ENCODE peak calls at places on chromosomes 11 and 22, in seven cellular contexts. G, B, W, I, M, F and N are unnamed samples.
A peak's percentile ranks its signal among the peaks of the same experiment; 100 is the strongest.

GRCh38 chr22:46737105-46737975 is 712 bp downstream of the CERK start:
- DNase-seq in M (no peak), W (peak; percentile 74), B (no peak), I (peak; percentile 73), G (peak; percentile 90), F (no peak), N (peak; percentile 93)

GRCh38 chr22:32801436-32802290 is at the start of gene TIMP3:
- DNase-seq in W (peak; percentile 98), B (peak; percentile 7), M (peak; percentile 63), F (peak; percentile 28), G (peak; percentile 86), I (no peak), N (peak; percentile 98)

GRCh38 chr11:130023204-130023603 is 20.6 kb upstream of the PRDM10 start:
- DNase-seq in F (no peak), I (no peak), W (peak; percentile 80), G (no peak), M (no peak), B (no peak), N (peak; percentile 94)

GRCh38 chr22:22080270-22080669 is 97.7 kb upstream of the TOP3B start:
- DNase-seq in F (no peak), W (no peak), I (no peak), M (no peak), G (no peak), B (no peak), N (no peak)

GRCh38 chr11:57269580-57270021 is 32.6 kb upstream of the APLNR start:
- DNase-seq in F (no peak), G (peak; percentile 78), W (no peak), B (no peak), M (no peak), I (no peak), N (no peak)

GRCh38 chr11:128824199-128825049 is 42.7 kb downstream of the KCNJ1 start:
- DNase-seq in F (no peak), W (peak; percentile 41), B (no peak), I (no peak), G (no peak), M (no peak), N (peak; percentile 74)

GRCh38 chr11:118928870-118929495 is 3.3 kb upstream of the BCL9L start:
- DNase-seq in I (peak; percentile 42), G (peak; percentile 92), W (peak; percentile 85), M (no peak), B (peak; percentile 64), F (peak; percentile 65), N (peak; percentile 93)

GRCh38 chr11:28727254-28727653 is 619.1 kb downstream of the METTL15 start:
- DNase-seq in G (no peak), B (no peak), M (no peak), F (no peak), I (no peak), W (peak; percentile 21), N (peak; percentile 36)

GRCh38 chr11:72072348-72072747 is 8.0 kb downstream of the NUMA1 start:
- DNase-seq in B (peak; percentile 17), W (peak; percentile 72), F (peak; percentile 30), G (no peak), I (peak; percentile 65), M (no peak), N (peak; percentile 79)

GRCh38 chr11:6354651-6355485 is 34.6 kb upstream of the CAVIN3 start:
- DNase-seq in B (no peak), W (no peak), M (no peak), F (no peak), G (no peak), I (no peak), N (no peak)

GRCh38 chr22:32760815-32761214 is 40.7 kb upstream of the TIMP3 start:
- DNase-seq in I (no peak), W (no peak), F (no peak), G (no peak), M (no peak), B (no peak), N (no peak)

GRCh38 chr11:75347781-75348613 is 3.5 kb downstream of the ARRB1 start:
- DNase-seq in W (peak; percentile 90), F (peak; percentile 62), G (no peak), M (no peak), I (no peak), B (no peak), N (peak; percentile 99)

GRCh38 chr22:37496651-37497599 is 10.7 kb upstream of the MFNG start:
- DNase-seq in M (no peak), I (no peak), F (no peak), G (no peak), W (peak; percentile 92), B (peak; percentile 49), N (peak; percentile 99)

GRCh38 chr11:114270531-114271270 is 25.5 kb upstream of the NNMT start:
- DNase-seq in B (no peak), G (no peak), I (no peak), M (no peak), F (no peak), W (no peak), N (no peak)

GRCh38 chr11:6926208-6927029 is at the start of gene ZNF215:
- DNase-seq in B (peak; percentile 76), F (peak; percentile 87), M (peak; percentile 56), W (peak; percentile 91), I (peak; percentile 92), G (peak; percentile 86), N (peak; percentile 92)